ENCODE peak calls at places on chromosomes 12 and 14, in five cellular contexts. D is tibial nerve, X is suprapubic skin, J is Panc1, S is PC-9. Y is an unnamed sample. For H3K4me1, the result is how much of the 10 kb centered on the place peaks cover.

GRCh38 chr12:41917827-41918445 is 226.7 kb downstream of the GXYLT1 start:
- DNase-seq in D (no peak), X (no peak), J (no peak), S (no peak), Y (no peak)

GRCh38 chr14:85607571-85608219 is 77.8 kb downstream of the FLRT2 start:
- DNase-seq in D (no peak), X (no peak), J (peak), S (peak), Y (no peak)

GRCh38 chr12:104272938-104273337 is 30.6 kb upstream of the EID3 start:
- DNase-seq in D (no peak), X (no peak), J (no peak), S (no peak), Y (no peak)

GRCh38 chr12:46886541-46887041 is 60.8 kb upstream of the SLC38A4 start:
- DNase-seq in D (no peak), X (no peak), J (no peak), S (no peak), Y (no peak)

GRCh38 chr14:104429291-104429861 is 150.2 kb upstream of the C14orf180 start:
- DNase-seq in D (no peak), X (peak), J (no peak), S (no peak), Y (no peak)

GRCh38 chr12:75781532-75782046 is 250.0 kb downstream of the PHLDA1 start:
- DNase-seq in D (no peak), X (no peak), J (no peak), S (peak), Y (no peak)

GRCh38 chr14:68503186-68503825 is 289.6 kb downstream of the ZFP36L1 start:
- DNase-seq in D (no peak), X (no peak), J (no peak), S (no peak), Y (no peak)

GRCh38 chr12:107448198-107448597 is 237.4 kb upstream of the PWP1 start:
- DNase-seq in D (no peak), X (no peak), J (no peak), S (no peak), Y (no peak)

GRCh38 chr14:48805315-48805714 is 780.9 kb downstream of the RPS29 start:
- DNase-seq in D (no peak), X (no peak), J (no peak), S (no peak), Y (no peak)

GRCh38 chr14:21647380-21647779 is 6.3 kb upstream of the OR4E2 start:
- DNase-seq in D (no peak), X (no peak), J (no peak), S (no peak), Y (no peak)

GRCh38 chr14:70698288-70698687 is 56.6 kb downstream of the TTC9 start:
- DNase-seq in D (peak), X (no peak), J (no peak), S (peak), Y (peak)

GRCh38 chr12:75913502-75914110 is 118.0 kb downstream of the PHLDA1 start:
- DNase-seq in D (no peak), X (no peak), J (no peak), S (no peak), Y (peak)

GRCh38 chr12:98869886-98870285 is 224.8 kb downstream of the APAF1 start:
- DNase-seq in D (no peak), X (no peak), J (no peak), S (no peak), Y (no peak)

GRCh38 chr14:96100171-96101064 is 61.3 kb downstream of the C14orf132 start:
- DNase-seq in D (peak), X (peak), J (peak), S (peak), Y (peak)

GRCh38 chr12:54000105-54000773 is at the start of gene HOXC9:
- DNase-seq in D (no peak), X (no peak), J (no peak), S (no peak), Y (no peak)

GRCh38 chr14:24138396-24139271 is 2.6 kb downstream of the PSME1 start:
- DNase-seq in D (no peak), X (no peak), J (no peak), S (no peak), Y (no peak)

GRCh38 chr14:24132061-24132685 is 1.7 kb downstream of the FITM1 start:
- DNase-seq in D (no peak), X (no peak), J (no peak), S (no peak), Y (no peak)

GRCh38 chr14:104723651-104724406 is at the start of gene ADSS1:
- DNase-seq in D (peak), X (no peak), J (peak), S (no peak), Y (peak)

GRCh38 chr12:42090899-42091298 is 53.8 kb downstream of the GXYLT1 start:
- DNase-seq in D (no peak), X (no peak), J (no peak), S (no peak), Y (no peak)

GRCh38 chr12:28248555-28249127 is 58.4 kb downstream of the CCDC91 start:
- DNase-seq in D (no peak), X (no peak), J (no peak), S (no peak), Y (no peak)

GRCh38 chr12:7439579-7440505 is 4.1 kb downstream of the CD163L1 start:
- DNase-seq in D (no peak), X (no peak), J (no peak), S (peak), Y (no peak)

GRCh38 chr12:68899251-68899771 is 33.7 kb downstream of the CPM start:
- DNase-seq in D (peak), X (no peak), J (no peak), S (no peak), Y (no peak)

GRCh38 chr14:24296341-24297157 is 3.0 kb downstream of the DHRS1 start:
- DNase-seq in D (peak), X (peak), J (peak), S (peak), Y (peak)

GRCh38 chr12:67482751-67483661 is 165.5 kb upstream of the DYRK2 start:
- DNase-seq in D (peak), X (no peak), J (no peak), S (peak), Y (peak)

GRCh38 chr12:1605129-1606020 is 11.0 kb upstream of the FBXL14 start:
- DNase-seq in D (peak), X (peak), J (peak), S (peak), Y (peak)

GRCh38 chr14:59294662-59294992 is 106.2 kb downstream of the DAAM1 start:
- DNase-seq in D (no peak), X (no peak), J (no peak), S (no peak), Y (no peak)

GRCh38 chr12:110234197-110235154 is 46.6 kb upstream of the ATP2A2 start:
- DNase-seq in D (no peak), X (no peak), J (no peak), S (peak), Y (no peak)

GRCh38 chr12:69343885-69344612 is 4.1 kb upstream of the LYZ start:
- DNase-seq in D (no peak), X (no peak), J (no peak), S (no peak), Y (no peak)

GRCh38 chr12:119479121-119479561 is 114.4 kb upstream of the TMEM233 start:
- DNase-seq in D (no peak), X (no peak), J (peak), S (peak), Y (no peak)

GRCh38 chr12:39587247-39587646 is 32.4 kb downstream of the ABCD2 start:
- DNase-seq in D (no peak), X (no peak), J (no peak), S (no peak), Y (no peak)

GRCh38 chr12:116187158-116187511 is 90.4 kb downstream of the MED13L start:
- DNase-seq in D (no peak), X (no peak), J (no peak), S (no peak), Y (no peak)

GRCh38 chr12:54958048-54958658 is 26.4 kb downstream of the TESPA1 start:
- DNase-seq in D (peak), X (no peak), J (peak), S (peak), Y (no peak)

GRCh38 chr12:127230843-127231260 is 1036.1 kb upstream of the TMEM132C start:
- DNase-seq in D (peak), X (no peak), J (peak), S (peak), Y (no peak)

GRCh38 chr14:80278293-80279037 is 67.2 kb upstream of the DIO2 start:
- DNase-seq in D (peak), X (no peak), J (no peak), S (no peak), Y (peak)

GRCh38 chr12:108757842-108758241 is 26.5 kb upstream of the CORO1C start:
- DNase-seq in D (no peak), X (no peak), J (no peak), S (no peak), Y (no peak)

GRCh38 chr14:94001501-94002396 is 4.6 kb downstream of the CCDC197 start:
- DNase-seq in D (peak), X (no peak), J (peak), S (peak), Y (peak)

GRCh38 chr12:6951551-6952120 is 480 bp downstream of the PTPN6 start:
- DNase-seq in D (no peak), X (no peak), J (no peak), S (no peak), Y (no peak)

GRCh38 chr12:64672925-64673409 is 62.7 kb downstream of the RASSF3 start:
- DNase-seq in D (no peak), X (no peak), J (no peak), S (peak), Y (peak)

GRCh38 chr12:92070054-92070863 is 75.4 kb downstream of the BTG1 start:
- DNase-seq in D (no peak), X (no peak), J (no peak), S (no peak), Y (no peak)
- H3K4me1 ChIP-seq in D (under half), X (under half), J (under half), S (under half), Y (under half)

GRCh38 chr14:65287264-65288131 is 125.0 kb upstream of the FUT8 start:
- DNase-seq in D (no peak), X (no peak), J (no peak), S (no peak), Y (no peak)

GRCh38 chr14:65290830-65291229 is 121.7 kb upstream of the FUT8 start:
- DNase-seq in D (no peak), X (no peak), J (no peak), S (peak), Y (no peak)

GRCh38 chr14:65282909-65283253 is 129.6 kb upstream of the FUT8 start:
- DNase-seq in D (no peak), X (no peak), J (no peak), S (no peak), Y (no peak)

GRCh38 chr14:65281991-65282908 is 130.3 kb upstream of the FUT8 start:
- DNase-seq in D (no peak), X (no peak), J (no peak), S (no peak), Y (no peak)

GRCh38 chr14:65286443-65286842 is 126.1 kb upstream of the FUT8 start:
- DNase-seq in D (no peak), X (no peak), J (no peak), S (no peak), Y (no peak)
- TF ChIP-seq CTCF in D (no peak), X (no peak), J (no peak), S (peak), Y (no peak)

GRCh38 chr12:56244494-56244893 is 13.7 kb downstream of the ANKRD52 start:
- DNase-seq in D (no peak), X (no peak), J (no peak), S (no peak), Y (no peak)
- H3K27ac ChIP-seq in D (no peak), X (no peak), J (no peak), S (no peak), Y (peak)

GRCh38 chr12:30415777-30416176 is 279.9 kb downstream of the IPO8 start:
- DNase-seq in D (no peak), X (no peak), J (no peak), S (no peak), Y (no peak)
- H3K4me1 ChIP-seq in D (under half), X (under half), J (under half), S (under half), Y (under half)

DNA sequence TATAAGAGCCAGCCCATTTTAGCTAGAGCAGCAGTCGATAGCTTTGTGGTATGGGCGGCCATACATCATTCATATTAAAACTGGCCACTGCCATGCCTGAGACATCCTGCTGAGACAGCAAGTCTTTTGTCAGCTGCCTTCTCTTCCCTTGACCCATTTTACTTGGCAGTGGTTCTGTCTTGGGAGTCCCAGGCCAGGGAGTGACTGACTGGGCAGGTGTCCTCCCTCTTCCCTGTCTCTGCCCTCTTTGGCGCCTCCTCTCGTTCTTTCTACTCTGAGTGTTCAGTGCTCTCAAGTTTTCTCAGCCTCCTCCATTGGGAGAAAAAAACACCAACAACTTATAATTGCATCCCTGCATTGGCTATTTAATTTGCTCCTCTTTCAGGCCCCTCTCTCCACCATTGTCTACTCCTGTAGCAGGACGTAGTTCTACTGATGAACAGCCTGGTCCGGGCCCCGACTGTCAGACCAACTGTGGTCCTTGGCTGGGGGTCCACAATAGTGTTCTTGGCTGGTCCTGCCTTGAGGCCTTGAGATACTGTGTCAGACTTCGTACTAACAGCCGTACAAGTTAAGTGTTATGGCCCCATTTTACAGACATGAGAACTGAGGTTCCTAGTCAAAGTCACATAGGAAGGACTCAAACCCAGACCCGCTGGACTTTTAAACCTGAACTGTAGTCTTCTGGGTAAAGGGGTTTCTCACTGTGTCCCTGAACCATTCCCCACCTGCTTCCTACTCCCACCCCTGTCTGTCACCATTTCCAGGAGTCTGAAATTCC is 18.2 kb upstream of the JDP2 start:
- DNase-seq in D (no peak), X (no peak), J (no peak), S (no peak), Y (no peak)
- TF ChIP-seq CTCF in D (no peak), X (no peak), J (no peak), S (no peak), Y (no peak)

Y was measured in left ventricle myocardium inferior.